ENCODE peak calls at places on chromosomes 7 and 10, in nine cellular contexts. N is esophagus squamous epithelium; R is right lobe of liver; U is CD8-positive, alpha-beta T cell; E is fibroblast of pulmonary artery; X is heart right ventricle; A is sigmoid colon; B is nephron progenitor cell; Q is heart left ventricle. C is an unnamed sample.

GRCh38 chr10:131658476-131659110 is 242.2 kb upstream of the PPP2R2D start:
- DNase-seq in E (no peak), U (no peak), N (no peak), B (no peak), R (no peak), A (peak), Q (no peak), X (no peak), C (no peak)

GRCh38 chr7:144834516-144835165 is 1.2 kb downstream of the TPK1 start:
- DNase-seq in N (no peak), Q (peak), R (peak), E (peak), B (no peak), A (peak), U (peak), X (no peak), C (peak)

GRCh38 chr7:131008840-131009651 is 275.0 kb upstream of the KLF14 start:
- DNase-seq in U (no peak), X (no peak), N (no peak), E (no peak), A (no peak), Q (no peak), R (no peak), B (no peak), C (no peak)

GRCh38 chr10:47370878-47371277 is 13.2 kb downstream of the ZNF488 start:
- DNase-seq in X (no peak), U (no peak), B (no peak), A (no peak), R (no peak), E (no peak), N (no peak), Q (no peak), C (no peak)

GRCh38 chr7:23247602-23248335 is 1.2 kb downstream of the GPNMB start:
- DNase-seq in X (peak), B (no peak), N (no peak), E (peak), A (peak), Q (peak), R (peak), U (no peak), C (peak)

GRCh38 chr7:107056728-107057473 is 12.4 kb downstream of the PRKAR2B start:
- DNase-seq in U (no peak), N (no peak), E (no peak), X (no peak), Q (no peak), B (no peak), A (no peak), R (no peak), C (no peak)

GRCh38 chr10:30639946-30640786 is 10.6 kb upstream of the LYZL2 start:
- DNase-seq in U (no peak), B (peak), X (no peak), R (no peak), N (no peak), Q (no peak), E (peak), A (no peak), C (peak)

GRCh38 chr10:33363112-33363511 is 28.6 kb upstream of the NRP1 start:
- DNase-seq in X (no peak), E (no peak), B (no peak), U (no peak), N (no peak), A (no peak), R (no peak), Q (no peak), C (no peak)

GRCh38 chr7:72015106-72015505 is 397.0 kb downstream of the CALN1 start:
- DNase-seq in A (no peak), E (no peak), U (no peak), B (no peak), N (no peak), X (no peak), R (no peak), Q (no peak), C (no peak)

GRCh38 chr7:131488361-131488760 is 68.1 kb downstream of the PODXL start:
- DNase-seq in N (no peak), R (no peak), A (no peak), X (no peak), E (no peak), U (no peak), Q (no peak), B (no peak), C (no peak)

GRCh38 chr7:97043281-97043680 is 18.6 kb upstream of the DLX5 start:
- DNase-seq in X (no peak), U (no peak), A (no peak), B (no peak), R (no peak), E (no peak), Q (no peak), N (no peak), C (no peak)

GRCh38 chr7:21169667-21170605 is 257.9 kb upstream of the SP4 start:
- DNase-seq in X (no peak), E (no peak), B (peak), A (no peak), R (no peak), U (no peak), N (no peak), Q (no peak), C (no peak)

GRCh38 chr7:150343225-150343624 is 1.8 kb upstream of the RARRES2 start:
- DNase-seq in U (no peak), N (no peak), B (no peak), R (no peak), A (no peak), X (no peak), E (no peak), Q (no peak), C (no peak)
- TF ChIP-seq CTCF in U (no peak), N (no peak), B (no peak), R (no peak), A (no peak), X (no peak), E (no peak), Q (no peak), C (no peak)

GRCh38 chr10:14878266-14879054 is at the start of gene SUV39H2:
- DNase-seq in A (peak), N (peak), R (peak), Q (peak), U (peak), X (peak), B (peak), E (peak), C (peak)
- TF ChIP-seq CTCF in A (no peak), N (no peak), R (no peak), Q (no peak), U (no peak), X (no peak), B (no peak), E (no peak), C (no peak)

GRCh38 chr7:74709880-74710671 is 52.6 kb downstream of the GTF2I start:
- DNase-seq in N (no peak), Q (no peak), U (no peak), R (no peak), E (no peak), B (no peak), X (no peak), A (no peak), C (no peak)
- TF ChIP-seq CTCF in N (peak), Q (no peak), U (no peak), R (peak), E (no peak), B (no peak), X (no peak), A (no peak), C (no peak)

GRCh38 chr10:128633864-128634541 is 507.8 kb upstream of the MKI67 start:
- DNase-seq in B (no peak), U (no peak), A (no peak), N (no peak), R (no peak), X (no peak), Q (no peak), E (peak), C (peak)
- TF ChIP-seq CTCF in B (peak), U (no peak), A (no peak), N (no peak), R (no peak), X (peak), Q (peak), E (peak), C (no peak)

DNA sequence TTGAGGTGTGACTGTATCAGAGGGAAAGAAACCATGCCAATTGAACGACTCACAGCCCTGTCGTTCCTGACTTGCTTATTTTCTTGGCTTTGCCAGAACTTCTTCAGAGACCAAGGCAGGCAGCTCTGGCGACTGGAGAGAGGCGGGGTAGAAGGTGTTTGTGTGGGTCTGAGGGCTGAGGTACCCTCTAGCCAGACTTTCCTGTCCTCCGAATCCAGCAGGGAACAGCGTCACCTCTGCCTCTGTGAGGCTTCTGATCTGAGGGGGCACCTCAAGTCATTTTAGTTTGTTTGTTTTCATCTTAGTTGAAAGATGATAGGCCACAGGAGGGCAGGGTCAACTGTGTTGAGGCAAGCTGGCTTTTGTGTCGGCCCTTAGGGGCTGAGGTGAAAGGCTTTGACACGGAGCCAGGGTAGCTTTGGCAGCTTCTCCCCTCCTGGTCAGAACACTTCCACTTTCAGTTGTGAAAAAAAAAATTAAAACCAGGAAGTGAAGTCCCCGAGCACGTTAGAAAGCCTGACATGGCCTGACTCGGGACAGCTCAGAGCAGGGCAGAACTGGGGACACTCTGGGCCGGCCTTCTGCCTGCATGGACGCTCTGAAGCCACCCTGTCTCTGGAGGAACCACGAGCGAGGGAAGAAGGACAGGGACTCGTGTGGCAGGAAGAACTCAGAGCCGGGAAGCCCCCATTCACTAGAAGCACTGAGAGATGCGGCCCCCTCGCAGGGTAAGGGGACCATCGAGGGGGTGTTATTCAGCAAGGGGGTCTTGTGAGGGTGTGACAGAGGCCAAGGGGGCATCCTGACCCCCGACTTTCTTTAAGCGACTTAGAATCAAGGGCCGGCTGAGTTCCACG is 2.0 kb downstream of the ACSL5 start:
- DNase-seq in X (peak), A (peak), R (peak), B (no peak), N (no peak), U (peak), Q (peak), E (peak), C (peak)
- TF ChIP-seq CTCF in X (no peak), A (no peak), R (no peak), B (no peak), N (no peak), U (no peak), Q (no peak), E (no peak), C (no peak)

DNA sequence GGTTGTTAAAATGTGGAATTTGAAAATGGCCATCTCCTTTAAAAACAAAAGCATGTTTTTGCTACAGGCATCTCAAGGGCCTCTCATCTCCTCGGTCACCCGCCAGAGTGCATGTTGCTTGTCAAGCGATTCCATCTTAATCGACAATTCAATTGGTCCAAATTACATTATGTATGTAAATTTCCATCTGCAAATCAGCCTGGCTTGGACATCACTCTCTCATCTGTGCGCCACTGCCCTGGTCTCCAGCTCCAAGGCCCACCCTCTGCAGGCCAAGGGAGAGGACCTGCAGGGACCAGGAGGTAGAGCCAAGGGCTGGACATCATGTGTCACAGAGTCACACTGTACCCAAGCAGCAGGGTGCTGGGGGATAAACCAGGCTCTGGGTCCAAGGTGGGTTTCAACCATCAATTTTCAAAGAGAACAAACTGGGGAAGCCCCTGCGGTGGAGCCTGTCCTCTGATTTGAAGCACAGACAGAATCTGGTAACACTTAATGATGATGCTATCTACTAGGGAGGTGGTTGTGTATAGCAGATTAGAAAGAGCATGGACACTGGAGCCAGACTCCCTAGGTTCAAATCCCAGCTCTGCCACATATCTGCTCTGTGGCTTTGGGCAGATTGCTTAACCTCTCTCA is 205.0 kb upstream of the ZMIZ1 start:
- DNase-seq in A (no peak), Q (no peak), N (no peak), X (no peak), E (no peak), B (no peak), U (no peak), R (no peak), C (no peak)
- TF ChIP-seq CTCF in A (no peak), Q (no peak), N (no peak), X (no peak), E (no peak), B (no peak), U (no peak), R (no peak), C (no peak)

DNA sequence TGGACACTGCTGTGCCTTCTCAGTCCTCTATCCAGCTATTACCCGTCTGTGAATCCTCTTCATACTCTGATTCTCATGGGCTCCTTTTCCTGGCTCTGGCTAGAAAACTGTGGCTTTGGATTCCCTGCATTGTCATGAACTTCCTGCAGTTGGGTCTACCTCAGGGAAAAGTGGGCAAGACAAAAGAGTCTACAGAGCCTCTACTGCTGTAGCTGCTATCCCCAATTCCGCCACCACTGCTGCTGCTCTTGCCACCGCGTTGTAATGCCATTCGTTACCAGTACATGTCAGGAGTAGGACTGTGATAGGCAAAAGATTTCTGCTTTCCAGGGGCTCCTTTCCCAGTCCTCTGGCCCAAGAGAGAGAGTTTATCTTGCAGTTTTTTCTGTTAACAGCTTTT is 23.9 kb upstream of the PPP1R17 start:
- DNase-seq in U (no peak), Q (no peak), R (no peak), A (no peak), B (peak), X (no peak), E (no peak), N (no peak), C (no peak)
- TF ChIP-seq CTCF in U (no peak), Q (no peak), R (no peak), A (no peak), B (peak), X (no peak), E (no peak), N (no peak), C (no peak)

C was measured in cardiac fibroblast.